ENCODE peak calls at places on chromosome 22, in eight cellular contexts. M, S, P, L, I, U, T and Y are unnamed samples. For H3K4me1, the result is how much of the 10 kb centered on the place peaks cover.

GRCh38 chr22:44821741-44822425 is 69.5 kb downstream of the ARHGAP8 start:
- DNase-seq in M (peak), S (no peak), P (peak), L (no peak), I (no peak), U (no peak), T (peak), Y (no peak)

GRCh38 chr22:49308300-49308699 is 519.4 kb downstream of the BRD1 start:
- DNase-seq in M (peak), S (no peak), P (peak), L (peak), I (no peak), U (no peak), T (no peak), Y (peak)

GRCh38 chr22:25817092-25817943 is 75.3 kb downstream of the MYO18B start:
- DNase-seq in M (no peak), S (no peak), P (no peak), L (no peak), I (no peak), U (no peak), T (no peak), Y (no peak)

GRCh38 chr22:37208401-37209139 is 3.7 kb downstream of the SSTR3 start:
- DNase-seq in M (no peak), S (no peak), P (peak), L (no peak), I (no peak), U (no peak), T (peak), Y (no peak)

GRCh38 chr22:30582788-30583575 is 8.5 kb upstream of the GAL3ST1 start:
- DNase-seq in M (peak), S (no peak), P (no peak), L (no peak), I (no peak), U (no peak), T (no peak), Y (no peak)

GRCh38 chr22:44231229-44231628 is 50.5 kb downstream of the PARVG start:
- DNase-seq in M (no peak), S (no peak), P (no peak), L (no peak), I (no peak), U (no peak), T (no peak), Y (no peak)

GRCh38 chr22:20548806-20549205 is 41.4 kb downstream of the MED15 start:
- DNase-seq in M (no peak), S (no peak), P (peak), L (no peak), I (no peak), U (no peak), T (no peak), Y (no peak)

GRCh38 chr22:37204045-37204655 is 8.1 kb downstream of the SSTR3 start:
- DNase-seq in M (no peak), S (no peak), P (no peak), L (no peak), I (no peak), U (no peak), T (peak), Y (no peak)

GRCh38 chr22:27719535-27720227 is 81.9 kb downstream of the MN1 start:
- DNase-seq in M (peak), S (peak), P (no peak), L (no peak), I (no peak), U (no peak), T (peak), Y (peak)

GRCh38 chr22:41532908-41533825 is 11.1 kb downstream of the POLR3H start:
- DNase-seq in M (peak), S (no peak), P (no peak), L (peak), I (peak), U (no peak), T (no peak), Y (peak)

GRCh38 chr22:44372611-44373010 is 59.9 kb upstream of the SHISAL1 start:
- DNase-seq in M (no peak), S (no peak), P (peak), L (no peak), I (no peak), U (no peak), T (peak), Y (no peak)

GRCh38 chr22:30742291-30743256 is 47.9 kb downstream of the OSBP2 start:
- DNase-seq in M (no peak), S (peak), P (no peak), L (no peak), I (no peak), U (no peak), T (no peak), Y (no peak)

GRCh38 chr22:30206964-30207363 is 39.6 kb downstream of the LIF start:
- DNase-seq in M (peak), S (peak), P (peak), L (peak), I (peak), U (no peak), T (peak), Y (peak)

GRCh38 chr22:25739659-25740344 is 2.2 kb upstream of the MYO18B start:
- DNase-seq in M (peak), S (no peak), P (no peak), L (no peak), I (no peak), U (no peak), T (no peak), Y (no peak)

GRCh38 chr22:31973739-31974138 is 29.4 kb downstream of the YWHAH start:
- DNase-seq in M (no peak), S (no peak), P (peak), L (no peak), I (no peak), U (no peak), T (no peak), Y (peak)

GRCh38 chr22:24178502-24179440 is 2.5 kb upstream of the SUSD2 start:
- DNase-seq in M (peak), S (no peak), P (no peak), L (no peak), I (peak), U (no peak), T (no peak), Y (no peak)

GRCh38 chr22:49689255-49689770 is 138.4 kb downstream of the BRD1 start:
- DNase-seq in M (peak), S (no peak), P (no peak), L (no peak), I (no peak), U (no peak), T (no peak), Y (no peak)

GRCh38 chr22:28424427-28425080 is 255.1 kb downstream of the TTC28 start:
- DNase-seq in M (no peak), S (no peak), P (no peak), L (no peak), I (no peak), U (no peak), T (no peak), Y (no peak)

GRCh38 chr22:40345801-40346177 is 511 bp upstream of the ADSL start:
- DNase-seq in M (peak), S (peak), P (no peak), L (peak), I (peak), U (no peak), T (no peak), Y (no peak)

GRCh38 chr22:40345271-40345670 is 1.0 kb upstream of the ADSL start:
- DNase-seq in M (no peak), S (peak), P (no peak), L (no peak), I (no peak), U (no peak), T (no peak), Y (no peak)

GRCh38 chr22:40342521-40342920 is 3.8 kb upstream of the ADSL start:
- DNase-seq in M (no peak), S (no peak), P (no peak), L (no peak), I (no peak), U (no peak), T (no peak), Y (no peak)

GRCh38 chr22:40340044-40340443 is 6.3 kb upstream of the ADSL start:
- DNase-seq in M (no peak), S (no peak), P (no peak), L (no peak), I (no peak), U (no peak), T (no peak), Y (no peak)

DNA sequence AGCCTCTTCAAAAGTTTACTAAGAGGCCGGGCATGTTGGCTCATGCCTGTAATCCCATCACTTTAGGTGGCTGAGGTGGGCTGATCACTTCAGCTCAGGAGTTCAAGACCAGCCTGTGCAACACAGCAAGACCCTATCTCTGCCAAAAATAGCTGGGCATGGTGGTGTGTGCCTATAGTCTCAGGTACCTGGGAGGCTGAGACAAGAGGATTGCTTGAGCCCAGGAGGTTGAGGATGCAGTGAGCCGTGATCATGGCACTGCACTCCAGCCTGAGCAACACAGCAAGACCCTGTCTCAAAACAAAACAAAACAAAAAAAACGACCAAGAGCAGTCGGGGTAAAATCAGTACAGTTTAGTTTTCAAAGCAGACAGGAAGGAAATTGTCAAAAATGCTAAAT is 4.7 kb upstream of the ADSL start:
- DNase-seq in M (no peak), S (no peak), P (no peak), L (no peak), I (no peak), U (no peak), T (no peak), Y (no peak)
- H3K4me1 ChIP-seq in M (under half), S (under half), P (under half), L (under half), I (under half), U (under half), T (under half), Y (under half)

GRCh38 chr22:40111451-40111850 is 66.3 kb upstream of the TNRC6B start:
- DNase-seq in M (no peak), S (no peak), P (no peak), L (no peak), I (no peak), U (no peak), T (no peak), Y (no peak)

GRCh38 chr22:40105755-40106154 is 72.0 kb upstream of the TNRC6B start:
- DNase-seq in M (no peak), S (no peak), P (no peak), L (no peak), I (no peak), U (no peak), T (no peak), Y (no peak)

GRCh38 chr22:40112595-40112994 is 65.1 kb upstream of the TNRC6B start:
- DNase-seq in M (no peak), S (no peak), P (no peak), L (no peak), I (no peak), U (no peak), T (no peak), Y (no peak)

GRCh38 chr22:40107756-40108437 is 69.8 kb upstream of the TNRC6B start:
- DNase-seq in M (no peak), S (peak), P (no peak), L (peak), I (no peak), U (no peak), T (no peak), Y (peak)

DNA sequence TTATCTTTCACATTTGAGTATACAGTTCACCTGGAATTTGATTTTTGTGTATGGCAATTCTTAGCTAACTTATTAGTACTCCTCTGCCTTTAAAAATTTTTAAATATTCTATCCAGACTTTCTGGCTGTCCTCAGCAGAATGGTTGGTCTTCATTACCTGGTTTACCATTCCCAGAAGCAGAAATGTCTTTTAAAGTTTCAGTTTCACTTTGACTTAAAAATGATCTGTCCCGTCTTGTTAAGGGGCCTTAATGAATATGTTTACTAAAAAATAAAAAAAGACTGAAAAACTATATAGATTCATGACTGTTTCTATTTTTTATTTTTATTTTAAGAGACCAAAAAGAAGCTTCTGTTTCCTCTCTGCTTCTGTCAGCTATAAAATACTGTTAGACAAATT is 70.5 kb upstream of the TNRC6B start:
- DNase-seq in M (no peak), S (no peak), P (no peak), L (no peak), I (no peak), U (no peak), T (no peak), Y (no peak)
- H3K4me3 ChIP-seq in M (no peak), S (peak), P (peak), L (peak), I (no peak), U (peak), T (peak), Y (peak)

GRCh38 chr22:40220316-40221054 is 42.8 kb downstream of the TNRC6B start:
- DNase-seq in M (no peak), S (peak), P (no peak), L (no peak), I (no peak), U (no peak), T (no peak), Y (peak)

GRCh38 chr22:40221055-40221414 is 43.3 kb downstream of the TNRC6B start:
- DNase-seq in M (no peak), S (no peak), P (no peak), L (no peak), I (no peak), U (no peak), T (no peak), Y (no peak)

GRCh38 chr22:40218152-40218551 is 40.4 kb downstream of the TNRC6B start:
- DNase-seq in M (no peak), S (no peak), P (no peak), L (no peak), I (no peak), U (no peak), T (no peak), Y (no peak)

GRCh38 chr22:40216041-40216756 is 38.5 kb downstream of the TNRC6B start:
- DNase-seq in M (no peak), S (no peak), P (no peak), L (peak), I (no peak), U (no peak), T (no peak), Y (no peak)

GRCh38 chr22:40218723-40219294 is 41.1 kb downstream of the TNRC6B start:
- DNase-seq in M (no peak), S (no peak), P (no peak), L (no peak), I (peak), U (no peak), T (no peak), Y (no peak)
- H3K27ac ChIP-seq in M (no peak), S (no peak), P (no peak), L (no peak), I (peak), U (peak), T (no peak), Y (no peak)

GRCh38 chr22:23144926-23145906 is at the start of gene RAB36:
- DNase-seq in M (peak), S (peak), P (peak), L (peak), I (peak), U (peak), T (peak), Y (peak)
- H3K4me1 ChIP-seq in M (under half), S (under half), P (under half), L (half or more), I (under half), U (half or more), T (under half), Y (under half)